ENCODE peak calls at places on chromosomes 4 and X, in ten cellular contexts. U is NCI-H460; S is 8988T; R is kidney tubule cell; D is left lung; E is stimulated activated CD8-positive, alpha-beta memory T cell treated with anti-CD3 and anti-CD28 coated beads, Interleukin-15, amount 100 ng/mL, for 1 hour; O is hepatocyte; I is fibroblast of pulmonary artery; H is head of caudate nucleus; C is CD4-positive, alpha-beta memory T cell. F is an unnamed sample.

GRCh38 chrX:78321809-78322208 is 5.6 kb downstream of the CYSLTR1 start:
- DNase-seq in U (no peak), S (no peak), R (no peak), D (peak; percentile 47), E (peak; percentile 5), O (no peak), I (no peak), H (no peak), C (peak; percentile 74), F (peak; percentile 67)

GRCh38 chr4:145248502-145248901 is 68.1 kb upstream of the OTUD4 start:
- DNase-seq in U (no peak), S (no peak), R (no peak), D (no peak), E (no peak), O (no peak), I (no peak), H (no peak), C (no peak), F (no peak)

GRCh38 chr4:93814722-93815121 is 13.8 kb upstream of the ATOH1 start:
- DNase-seq in U (no peak), S (no peak), R (no peak), D (no peak), E (no peak), O (no peak), I (no peak), H (no peak), C (no peak), F (no peak)

GRCh38 chr4:9870165-9870564 is 88.7 kb downstream of the DRD5 start:
- DNase-seq in U (no peak), S (no peak), R (no peak), D (no peak), E (no peak), O (no peak), I (no peak), H (no peak), C (no peak), F (peak; percentile 35)

GRCh38 chr4:42767669-42768068 is 110.8 kb upstream of the ATP8A1 start:
- DNase-seq in U (no peak), S (no peak), R (no peak), D (no peak), E (no peak), O (no peak), I (no peak), H (no peak), C (no peak), F (no peak)

GRCh38 chr4:68906238-68907137 is 45.1 kb downstream of the UGT2A3 start:
- DNase-seq in U (no peak), S (no peak), R (peak; percentile 49), D (no peak), E (no peak), O (peak; percentile 30), I (peak; percentile 10), H (no peak), C (no peak), F (no peak)

GRCh38 chr4:168304744-168305459 is 13.7 kb downstream of the DDX60 start:
- DNase-seq in U (peak; percentile 60), S (no peak), R (peak; percentile 12), D (no peak), E (no peak), O (no peak), I (peak; percentile 40), H (no peak), C (no peak), F (no peak)

GRCh38 chrX:155767101-155767878 is 113.9 kb upstream of the VAMP7 start:
- DNase-seq in U (peak; percentile 90), S (no peak), R (peak; percentile 73), D (peak; percentile 47), E (no peak), O (peak; percentile 79), I (peak; percentile 77), H (peak; percentile 4), C (peak; percentile 49), F (peak; percentile 38)

GRCh38 chrX:11273544-11273943 is 19.7 kb upstream of the AMELX start:
- DNase-seq in U (no peak), S (no peak), R (peak; percentile 17), D (no peak), E (no peak), O (no peak), I (no peak), H (no peak), C (no peak), F (no peak)

GRCh38 chr4:177117256-177117655 is 192.4 kb upstream of the NEIL3 start:
- DNase-seq in U (no peak), S (no peak), R (no peak), D (no peak), E (no peak), O (no peak), I (no peak), H (no peak), C (no peak), F (no peak)

GRCh38 chr4:95294291-95294690 is 254.5 kb downstream of the UNC5C start:
- DNase-seq in U (no peak), S (no peak), R (no peak), D (no peak), E (no peak), O (no peak), I (no peak), H (no peak), C (no peak), F (no peak)

GRCh38 chrX:75746891-75747639 is 38.0 kb downstream of the MAGEE2 start:
- DNase-seq in U (no peak), S (no peak), R (peak; percentile 42), D (no peak), E (no peak), O (peak; percentile 57), I (peak; percentile 11), H (peak; percentile 26), C (peak; percentile 41), F (peak; percentile 21)

GRCh38 chr4:86870442-86871069 is 21.4 kb upstream of the SLC10A6 start:
- DNase-seq in U (no peak), S (no peak), R (no peak), D (no peak), E (no peak), O (no peak), I (no peak), H (no peak), C (no peak), F (no peak)

GRCh38 chr4:18366762-18367358 is 345.3 kb upstream of the LCORL start:
- DNase-seq in U (no peak), S (no peak), R (peak; percentile 49), D (no peak), E (no peak), O (peak; percentile 63), I (peak; percentile 55), H (no peak), C (no peak), F (no peak)

GRCh38 chrX:150575415-150575814 is 7.0 kb downstream of the MTM1 start:
- DNase-seq in U (no peak), S (no peak), R (peak; percentile 86), D (peak; percentile 45), E (peak; percentile 15), O (peak; percentile 16), I (peak; percentile 33), H (no peak), C (peak; percentile 85), F (peak; percentile 35)